ENCODE peak calls at places on chromosomes 7 and 10, in nine cellular contexts. G, U, S, V, Z, C, R, Y and L are unnamed samples.

GRCh38 chr7:98934267-98934666 is 55.9 kb downstream of the TRRAP start:
- DNase-seq in R (no peak), G (no peak), Y (no peak), U (no peak), S (no peak), Z (no peak), C (no peak), V (no peak), L (no peak)

GRCh38 chr7:82345886-82346285 is 97.7 kb downstream of the CACNA2D1 start:
- DNase-seq in C (no peak), Y (no peak), R (no peak), G (no peak), U (peak; percentile 47), V (no peak), Z (no peak), S (no peak), L (no peak)

GRCh38 chr10:131180941-131181855 is 130.3 kb downstream of the TCERG1L start:
- DNase-seq in S (no peak), R (no peak), Z (no peak), V (no peak), Y (peak; percentile 51), U (no peak), C (no peak), G (no peak), L (no peak)

GRCh38 chr7:128879461-128879938 is 16.8 kb downstream of the ATP6V1F start:
- DNase-seq in C (no peak), Y (no peak), Z (no peak), R (peak; percentile 30), U (no peak), V (no peak), S (no peak), G (no peak), L (no peak)

GRCh38 chr10:13351340-13351915 is 3.3 kb upstream of the SEPHS1 start:
- DNase-seq in R (no peak), C (no peak), V (no peak), U (no peak), G (peak; percentile 75), Y (peak; percentile 74), S (no peak), Z (no peak), L (no peak)

GRCh38 chr7:97846945-97847344 is 25.3 kb downstream of the ASNS start:
- DNase-seq in S (no peak), C (no peak), Y (no peak), G (no peak), Z (no peak), V (no peak), R (no peak), U (no peak), L (no peak)

GRCh38 chr10:114401195-114401741 is 3.0 kb downstream of the AFAP1L2 start:
- DNase-seq in G (no peak), Z (no peak), Y (no peak), U (no peak), V (no peak), R (peak; percentile 83), S (peak; percentile 59), C (peak; percentile 58), L (no peak)

GRCh38 chr10:124701881-124702656 is 42.1 kb downstream of the FAM53B start:
- DNase-seq in Z (no peak), U (no peak), C (no peak), R (peak; percentile 77), V (no peak), S (no peak), G (peak; percentile 41), Y (no peak), L (no peak)

GRCh38 chr7:24587853-24588252 is 14.6 kb downstream of the PALS2 start:
- DNase-seq in G (peak; percentile 66), C (no peak), S (no peak), Z (peak; percentile 62), R (no peak), Y (peak; percentile 85), U (peak; percentile 71), V (no peak), L (peak; percentile 31)

GRCh38 chr7:123665896-123666295 is 10.2 kb downstream of the LMOD2 start:
- DNase-seq in R (no peak), Z (no peak), S (no peak), U (peak; percentile 45), G (no peak), C (no peak), V (no peak), Y (peak; percentile 42), L (no peak)

GRCh38 chr7:45293295-45293942 is 135.8 kb downstream of the RAMP3 start:
- DNase-seq in R (no peak), Z (no peak), Y (no peak), C (no peak), G (no peak), V (no peak), S (no peak), U (peak; percentile 52), L (no peak)

GRCh38 chr10:124012066-124012465 is 81.3 kb downstream of the CHST15 start:
- DNase-seq in C (no peak), V (no peak), R (no peak), S (no peak), Y (no peak), U (no peak), G (no peak), Z (no peak), L (no peak)

GRCh38 chr10:26642896-26643653 is 54.4 kb upstream of the PDSS1 start:
- DNase-seq in U (no peak), V (no peak), C (no peak), R (no peak), Y (peak; percentile 33), S (no peak), Z (no peak), G (no peak), L (no peak)

GRCh38 chr7:55593515-55594318 is 21.4 kb upstream of the VOPP1 start:
- DNase-seq in G (peak; percentile 77), Z (peak; percentile 80), R (peak; percentile 78), Y (peak; percentile 76), S (no peak), U (peak; percentile 75), C (no peak), V (peak; percentile 35), L (peak; percentile 63)

GRCh38 chr7:127588019-127588696 is at the start of gene ARF5:
- DNase-seq in C (peak; percentile 60), S (no peak), U (peak; percentile 86), Y (peak; percentile 91), G (peak; percentile 91), R (peak; percentile 94), Z (peak; percentile 90), V (peak; percentile 41), L (peak; percentile 89)

GRCh38 chr10:108598320-108598695 is 1325.0 kb downstream of the XPNPEP1 start:
- DNase-seq in S (no peak), G (no peak), U (peak; percentile 76), Z (no peak), C (no peak), V (no peak), R (no peak), Y (peak; percentile 48), L (no peak)

GRCh38 chr7:124124201-124124600 is 91.3 kb upstream of the TMEM229A start:
- DNase-seq in Y (no peak), Z (no peak), C (no peak), R (no peak), V (no peak), S (no peak), U (no peak), G (no peak), L (no peak)

GRCh38 chr10:126252884-126253612 is 135.2 kb downstream of the ADAM12 start:
- DNase-seq in G (no peak), Z (peak; percentile 21), S (peak; percentile 99), Y (no peak), C (peak; percentile 97), U (no peak), R (no peak), V (peak; percentile 64), L (no peak)

GRCh38 chr10:101565370-101565900 is 22.6 kb downstream of the POLL start:
- DNase-seq in V (no peak), Z (no peak), G (peak; percentile 16), U (no peak), Y (no peak), C (no peak), S (no peak), R (peak; percentile 2), L (no peak)

GRCh38 chr10:93596539-93596938 is 4.5 kb downstream of the RBP4 start:
- DNase-seq in Y (peak; percentile 51), V (no peak), U (peak; percentile 12), Z (no peak), G (no peak), R (no peak), S (no peak), C (no peak), L (no peak)

GRCh38 chr7:155467846-155468821 is 10.2 kb downstream of the EN2 start:
- DNase-seq in U (no peak), Y (peak; percentile 52), R (no peak), V (no peak), S (no peak), G (no peak), C (no peak), Z (peak; percentile 56), L (no peak)

GRCh38 chr10:95278061-95278988 is 12.5 kb downstream of the PDLIM1 start:
- DNase-seq in Y (peak; percentile 85), U (no peak), V (no peak), Z (no peak), S (no peak), G (no peak), C (peak; percentile 44), R (no peak), L (no peak)

GRCh38 chr7:28722684-28723083 is 235.4 kb downstream of the TRIL start:
- DNase-seq in C (no peak), U (no peak), Z (no peak), S (no peak), R (no peak), V (no peak), G (no peak), Y (no peak), L (no peak)

GRCh38 chr7:80918909-80919721 is at the start of gene SEMA3C:
- DNase-seq in Z (peak; percentile 84), V (peak; percentile 86), G (peak; percentile 22), Y (peak; percentile 96), C (peak; percentile 90), U (peak; percentile 93), S (peak; percentile 75), R (peak; percentile 95), L (peak; percentile 16)

GRCh38 chr10:94983555-94983954 is 45.1 kb downstream of the CYP2C9 start:
- DNase-seq in Z (no peak), C (no peak), G (no peak), S (no peak), U (no peak), Y (no peak), R (no peak), V (no peak), L (no peak)

GRCh38 chr7:100167912-100168323 is 499 bp downstream of the GAL3ST4 start:
- DNase-seq in C (no peak), U (peak; percentile 39), Y (peak; percentile 62), G (no peak), R (no peak), S (no peak), Z (peak; percentile 31), V (no peak), L (no peak)

GRCh38 chr7:114070246-114070645 is 151.4 kb upstream of the PPP1R3A start:
- DNase-seq in G (no peak), Z (no peak), S (no peak), Y (no peak), R (no peak), U (no peak), C (no peak), V (no peak), L (no peak)